ENCODE peak calls at places on chromosomes 13 and 19, in six cellular contexts. One of them, this sample, is unnamed.

GRCh38 chr19:6524326-6524725 is 6.5 kb upstream of the TNFSF9 start:
- DNase-seq in naive thymus-derived CD4-positive, alpha-beta T cell: no peak
- DNase-seq in PC-3: no peak
- DNase-seq in HCT116: no peak
- DNase-seq in NT2/D1: no peak
- DNase-seq in GM23248: no peak
- DNase-seq in this sample: peak; percentile 37

GRCh38 chr13:100442095-100442832 is 146.3 kb downstream of the GGACT start:
- DNase-seq in naive thymus-derived CD4-positive, alpha-beta T cell: no peak
- DNase-seq in PC-3: no peak
- DNase-seq in HCT116: no peak
- DNase-seq in NT2/D1: no peak
- DNase-seq in GM23248: no peak
- DNase-seq in this sample: no peak

GRCh38 chr13:20190481-20191310 is 2.0 kb downstream of the GJB2 start:
- DNase-seq in naive thymus-derived CD4-positive, alpha-beta T cell: no peak
- DNase-seq in PC-3: peak; percentile 89
- DNase-seq in HCT116: no peak
- DNase-seq in NT2/D1: no peak
- DNase-seq in GM23248: peak; percentile 89
- DNase-seq in this sample: no peak

GRCh38 chr13:41941174-41941573 is 19.7 kb downstream of the VWA8 start:
- DNase-seq in naive thymus-derived CD4-positive, alpha-beta T cell: no peak
- DNase-seq in PC-3: no peak
- DNase-seq in HCT116: no peak
- DNase-seq in NT2/D1: no peak
- DNase-seq in GM23248: no peak
- DNase-seq in this sample: no peak

GRCh38 chr13:113804017-113804702 is 45.1 kb downstream of the TMEM255B start:
- DNase-seq in naive thymus-derived CD4-positive, alpha-beta T cell: no peak
- DNase-seq in PC-3: peak; percentile 4
- DNase-seq in HCT116: no peak
- DNase-seq in NT2/D1: no peak
- DNase-seq in GM23248: no peak
- DNase-seq in this sample: no peak

GRCh38 chr19:54502518-54503048 is at the start of gene LAIR2:
- DNase-seq in naive thymus-derived CD4-positive, alpha-beta T cell: peak; percentile 32
- DNase-seq in PC-3: no peak
- DNase-seq in HCT116: no peak
- DNase-seq in NT2/D1: no peak
- DNase-seq in GM23248: no peak
- DNase-seq in this sample: no peak

GRCh38 chr13:45167611-45168554 is 33.0 kb downstream of the KCTD4 start:
- DNase-seq in naive thymus-derived CD4-positive, alpha-beta T cell: no peak
- DNase-seq in PC-3: peak; percentile 95
- DNase-seq in HCT116: peak; percentile 85
- DNase-seq in NT2/D1: no peak
- DNase-seq in GM23248: peak; percentile 24
- DNase-seq in this sample: no peak

GRCh38 chr19:51903192-51903591 is 1.6 kb downstream of the ZNF649 start:
- DNase-seq in naive thymus-derived CD4-positive, alpha-beta T cell: no peak
- DNase-seq in PC-3: no peak
- DNase-seq in HCT116: no peak
- DNase-seq in NT2/D1: no peak
- DNase-seq in GM23248: no peak
- DNase-seq in this sample: no peak

GRCh38 chr13:23159587-23160240 is 21.1 kb upstream of the SGCG start:
- DNase-seq in naive thymus-derived CD4-positive, alpha-beta T cell: no peak
- DNase-seq in PC-3: no peak
- DNase-seq in HCT116: no peak
- DNase-seq in NT2/D1: no peak
- DNase-seq in GM23248: peak; percentile 29
- DNase-seq in this sample: no peak

GRCh38 chr13:76641056-76641455 is 245.1 kb downstream of the KCTD12 start:
- DNase-seq in naive thymus-derived CD4-positive, alpha-beta T cell: no peak
- DNase-seq in PC-3: no peak
- DNase-seq in HCT116: no peak
- DNase-seq in NT2/D1: no peak
- DNase-seq in GM23248: peak; percentile 7
- DNase-seq in this sample: no peak

GRCh38 chr13:113880651-113881611 is 17.1 kb upstream of the GAS6 start:
- DNase-seq in naive thymus-derived CD4-positive, alpha-beta T cell: no peak
- DNase-seq in PC-3: no peak
- DNase-seq in HCT116: no peak
- DNase-seq in NT2/D1: no peak
- DNase-seq in GM23248: no peak
- DNase-seq in this sample: no peak

GRCh38 chr13:28636677-28637317 is 22.1 kb upstream of the POMP start:
- DNase-seq in naive thymus-derived CD4-positive, alpha-beta T cell: peak; percentile 50
- DNase-seq in PC-3: peak; percentile 75
- DNase-seq in HCT116: peak; percentile 52
- DNase-seq in NT2/D1: peak; percentile 57
- DNase-seq in GM23248: peak; percentile 86
- DNase-seq in this sample: peak; percentile 76

GRCh38 chr19:31073485-31074221 is 275.6 kb downstream of the TSHZ3 start:
- DNase-seq in naive thymus-derived CD4-positive, alpha-beta T cell: no peak
- DNase-seq in PC-3: no peak
- DNase-seq in HCT116: no peak
- DNase-seq in NT2/D1: no peak
- DNase-seq in GM23248: no peak
- DNase-seq in this sample: no peak

GRCh38 chr13:99800951-99801350 is 170.6 kb downstream of the ZIC5 start:
- DNase-seq in naive thymus-derived CD4-positive, alpha-beta T cell: no peak
- DNase-seq in PC-3: no peak
- DNase-seq in HCT116: no peak
- DNase-seq in NT2/D1: peak; percentile 40
- DNase-seq in GM23248: no peak
- DNase-seq in this sample: no peak

GRCh38 chr13:108621421-108621820 is 8.0 kb upstream of the MYO16 start:
- DNase-seq in naive thymus-derived CD4-positive, alpha-beta T cell: no peak
- DNase-seq in PC-3: peak; percentile 13
- DNase-seq in HCT116: no peak
- DNase-seq in NT2/D1: no peak
- DNase-seq in GM23248: no peak
- DNase-seq in this sample: no peak

GRCh38 chr13:23868521-23868920 is 20.7 kb downstream of the MIPEP start:
- DNase-seq in naive thymus-derived CD4-positive, alpha-beta T cell: no peak
- DNase-seq in PC-3: peak; percentile 90
- DNase-seq in HCT116: no peak
- DNase-seq in NT2/D1: no peak
- DNase-seq in GM23248: peak; percentile 85
- DNase-seq in this sample: no peak

GRCh38 chr13:87677334-87678234 is 6.4 kb downstream of the SLITRK5 start:
- DNase-seq in naive thymus-derived CD4-positive, alpha-beta T cell: no peak
- DNase-seq in PC-3: peak; percentile 14
- DNase-seq in HCT116: no peak
- DNase-seq in NT2/D1: no peak
- DNase-seq in GM23248: peak; percentile 8
- DNase-seq in this sample: no peak

GRCh38 chr13:45951724-45952123 is 100.2 kb upstream of the SIAH3 start:
- DNase-seq in naive thymus-derived CD4-positive, alpha-beta T cell: no peak
- DNase-seq in PC-3: no peak
- DNase-seq in HCT116: no peak
- DNase-seq in NT2/D1: no peak
- DNase-seq in GM23248: peak; percentile 47
- DNase-seq in this sample: no peak

GRCh38 chr19:45508931-45509691 is 1.8 kb downstream of the VASP start:
- DNase-seq in naive thymus-derived CD4-positive, alpha-beta T cell: peak; percentile 56
- DNase-seq in PC-3: peak; percentile 57
- DNase-seq in HCT116: no peak
- DNase-seq in NT2/D1: no peak
- DNase-seq in GM23248: peak; percentile 69
- DNase-seq in this sample: peak; percentile 77

GRCh38 chr13:99572131-99572530 is 70.9 kb downstream of the TM9SF2 start:
- DNase-seq in naive thymus-derived CD4-positive, alpha-beta T cell: no peak
- DNase-seq in PC-3: no peak
- DNase-seq in HCT116: no peak
- DNase-seq in NT2/D1: no peak
- DNase-seq in GM23248: peak; percentile 90
- DNase-seq in this sample: no peak

GRCh38 chr13:73874460-73874859 is 259.7 kb downstream of the KLF12 start:
- DNase-seq in naive thymus-derived CD4-positive, alpha-beta T cell: no peak
- DNase-seq in PC-3: no peak
- DNase-seq in HCT116: no peak
- DNase-seq in NT2/D1: no peak
- DNase-seq in GM23248: no peak
- DNase-seq in this sample: no peak

GRCh38 chr13:106390360-106390759 is 145.1 kb downstream of the EFNB2 start:
- DNase-seq in naive thymus-derived CD4-positive, alpha-beta T cell: no peak
- DNase-seq in PC-3: no peak
- DNase-seq in HCT116: no peak
- DNase-seq in NT2/D1: no peak
- DNase-seq in GM23248: no peak
- DNase-seq in this sample: no peak

GRCh38 chr19:46515879-46516350 is 20.2 kb upstream of the PNMA8B start:
- DNase-seq in naive thymus-derived CD4-positive, alpha-beta T cell: no peak
- DNase-seq in PC-3: peak; percentile 59
- DNase-seq in HCT116: no peak
- DNase-seq in NT2/D1: no peak
- DNase-seq in GM23248: peak; percentile 74
- DNase-seq in this sample: peak; percentile 79

GRCh38 chr13:34349091-34349722 is 531.3 kb downstream of the RFC3 start:
- DNase-seq in naive thymus-derived CD4-positive, alpha-beta T cell: no peak
- DNase-seq in PC-3: peak; percentile 92
- DNase-seq in HCT116: no peak
- DNase-seq in NT2/D1: no peak
- DNase-seq in GM23248: peak; percentile 95
- DNase-seq in this sample: no peak

GRCh38 chr13:27170221-27170520 is 1.4 kb downstream of the USP12 start:
- DNase-seq in naive thymus-derived CD4-positive, alpha-beta T cell: no peak
- DNase-seq in PC-3: peak; percentile 63
- DNase-seq in HCT116: no peak
- DNase-seq in NT2/D1: no peak
- DNase-seq in GM23248: no peak
- DNase-seq in this sample: peak; percentile 60

DNA sequence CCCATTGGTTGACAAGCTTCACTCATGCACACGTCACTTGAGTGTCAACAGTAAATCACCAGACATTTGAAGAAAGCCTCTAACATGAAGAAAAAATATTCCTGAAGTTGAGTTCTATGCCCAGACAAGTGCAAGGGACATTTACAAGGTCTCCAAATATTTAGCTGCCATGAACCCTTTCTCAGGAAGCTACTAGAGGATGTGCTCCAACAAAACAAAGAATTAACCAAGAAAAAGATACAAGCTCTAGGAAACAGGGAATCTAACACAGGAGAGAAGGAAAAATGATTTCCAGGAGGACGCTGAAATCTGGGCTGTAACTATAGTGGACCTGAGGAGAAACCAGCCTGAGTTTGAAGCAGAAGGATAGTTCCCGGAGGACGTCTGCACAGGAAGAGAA is 45.7 kb upstream of the KATNAL1 start:
- DNase-seq in naive thymus-derived CD4-positive, alpha-beta T cell: no peak
- DNase-seq in PC-3: no peak
- DNase-seq in HCT116: no peak
- DNase-seq in NT2/D1: no peak
- DNase-seq in GM23248: no peak
- DNase-seq in this sample: no peak
- H3K4me1 ChIP-seq in naive thymus-derived CD4-positive, alpha-beta T cell: no peaks in the 10 kb centered on the region
- H3K4me1 ChIP-seq in PC-3: no peaks in the 10 kb centered on the region
- H3K4me1 ChIP-seq in HCT116: no peaks in the 10 kb centered on the region
- H3K4me1 ChIP-seq in NT2/D1: peaks cover 8% of the 10 kb centered on the region
- H3K4me1 ChIP-seq in GM23248: no peaks in the 10 kb centered on the region
- H3K4me1 ChIP-seq in this sample: peaks cover 69% of the 10 kb centered on the region

GRCh38 chr19:33193864-33194362 is at the start of gene LRP3:
- DNase-seq in naive thymus-derived CD4-positive, alpha-beta T cell: no peak
- DNase-seq in PC-3: peak; percentile 12
- DNase-seq in HCT116: no peak
- DNase-seq in NT2/D1: no peak
- DNase-seq in GM23248: peak; percentile 54
- DNase-seq in this sample: no peak
- H3K4me3 ChIP-seq in naive thymus-derived CD4-positive, alpha-beta T cell: no peak within 1 kb of the TSS
- H3K4me3 ChIP-seq in PC-3: peak within 1 kb of the TSS; percentile 72
- H3K4me3 ChIP-seq in HCT116: peak within 1 kb of the TSS; percentile 63
- H3K4me3 ChIP-seq in NT2/D1: peak within 1 kb of the TSS; percentile 50
- H3K4me3 ChIP-seq in GM23248: peak within 1 kb of the TSS; percentile 78
- H3K4me3 ChIP-seq in this sample: no peak within 1 kb of the TSS

GRCh38 chr13:51623473-51623872 is 39.2 kb downstream of the WDFY2 start:
- DNase-seq in naive thymus-derived CD4-positive, alpha-beta T cell: no peak
- DNase-seq in PC-3: no peak
- DNase-seq in HCT116: no peak
- DNase-seq in NT2/D1: no peak
- DNase-seq in GM23248: no peak
- DNase-seq in this sample: no peak

GRCh38 chr13:51625555-51626345 is 41.5 kb downstream of the WDFY2 start:
- DNase-seq in naive thymus-derived CD4-positive, alpha-beta T cell: no peak
- DNase-seq in PC-3: no peak
- DNase-seq in HCT116: no peak
- DNase-seq in NT2/D1: no peak
- DNase-seq in GM23248: no peak
- DNase-seq in this sample: no peak

GRCh38 chr13:51626749-51627148 is 42.5 kb downstream of the WDFY2 start:
- DNase-seq in naive thymus-derived CD4-positive, alpha-beta T cell: no peak
- DNase-seq in PC-3: no peak
- DNase-seq in HCT116: no peak
- DNase-seq in NT2/D1: no peak
- DNase-seq in GM23248: no peak
- DNase-seq in this sample: no peak

GRCh38 chr13:51624207-51624606 is 39.9 kb downstream of the WDFY2 start:
- DNase-seq in naive thymus-derived CD4-positive, alpha-beta T cell: no peak
- DNase-seq in PC-3: no peak
- DNase-seq in HCT116: no peak
- DNase-seq in NT2/D1: no peak
- DNase-seq in GM23248: no peak
- DNase-seq in this sample: no peak

GRCh38 chr13:51624695-51625345 is 40.6 kb downstream of the WDFY2 start:
- DNase-seq in naive thymus-derived CD4-positive, alpha-beta T cell: no peak
- DNase-seq in PC-3: no peak
- DNase-seq in HCT116: no peak
- DNase-seq in NT2/D1: no peak
- DNase-seq in GM23248: no peak
- DNase-seq in this sample: no peak
- H3K4me1 ChIP-seq in naive thymus-derived CD4-positive, alpha-beta T cell: no peaks in the 10 kb centered on the region
- H3K4me1 ChIP-seq in PC-3: peaks cover 5% of the 10 kb centered on the region
- H3K4me1 ChIP-seq in HCT116: no peaks in the 10 kb centered on the region
- H3K4me1 ChIP-seq in NT2/D1: no peaks in the 10 kb centered on the region
- H3K4me1 ChIP-seq in GM23248: peaks cover 52% of the 10 kb centered on the region
- H3K4me1 ChIP-seq in this sample: no peaks in the 10 kb centered on the region

GRCh38 chr19:39497850-39498261 is 891 bp upstream of the DLL3 start:
- DNase-seq in naive thymus-derived CD4-positive, alpha-beta T cell: no peak
- DNase-seq in PC-3: peak; percentile 33
- DNase-seq in HCT116: no peak
- DNase-seq in NT2/D1: no peak
- DNase-seq in GM23248: peak; percentile 36
- DNase-seq in this sample: peak; percentile 69
- H3K4me3 ChIP-seq in naive thymus-derived CD4-positive, alpha-beta T cell: peak overlapping the region; percentile 15
- H3K4me3 ChIP-seq in PC-3: peak overlapping the region; percentile 63
- H3K4me3 ChIP-seq in HCT116: no peak overlapping the region
- H3K4me3 ChIP-seq in NT2/D1: peak overlapping the region; percentile 31
- H3K4me3 ChIP-seq in GM23248: peak overlapping the region; percentile 18
- H3K4me3 ChIP-seq in this sample: peak overlapping the region; percentile 26

DNA sequence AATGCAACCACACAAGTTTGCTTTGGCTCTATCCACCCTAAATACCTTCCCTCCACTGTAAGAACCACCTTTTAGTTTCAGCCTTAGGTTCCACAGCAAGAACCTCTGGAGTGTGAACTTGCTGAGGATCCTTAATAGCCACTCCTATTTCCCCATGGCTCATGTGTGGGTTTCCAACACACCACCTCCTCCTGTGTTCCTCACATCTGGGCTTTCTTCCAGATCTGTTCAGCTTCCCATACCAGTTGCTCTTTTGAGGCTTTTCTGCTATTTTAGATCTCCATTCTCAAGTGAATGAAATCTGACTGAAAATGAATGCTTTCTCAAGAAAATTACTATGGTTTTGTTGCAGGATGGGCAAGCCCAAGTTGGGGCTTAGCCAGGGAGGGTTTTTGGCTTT is 104.8 kb upstream of the MIR17HG start:
- DNase-seq in naive thymus-derived CD4-positive, alpha-beta T cell: no peak
- DNase-seq in PC-3: no peak
- DNase-seq in HCT116: no peak
- DNase-seq in NT2/D1: no peak
- DNase-seq in GM23248: no peak
- DNase-seq in this sample: no peak
- H3K4me1 ChIP-seq in naive thymus-derived CD4-positive, alpha-beta T cell: no peaks in the 10 kb centered on the region
- H3K4me1 ChIP-seq in PC-3: no peaks in the 10 kb centered on the region
- H3K4me1 ChIP-seq in HCT116: no peaks in the 10 kb centered on the region
- H3K4me1 ChIP-seq in NT2/D1: no peaks in the 10 kb centered on the region
- H3K4me1 ChIP-seq in GM23248: no peaks in the 10 kb centered on the region
- H3K4me1 ChIP-seq in this sample: no peaks in the 10 kb centered on the region

This sample was measured in Karpas-422.